ENCODE peak calls at places on chromosomes 1 and 21, in five cellular contexts. C is bronchial epithelial cell, W is AG04450, T is prostate gland, K is PC-3. S is an unnamed sample.

GRCh38 chr1:21139601-21140000 is 37.1 kb downstream of the EIF4G3 start:
- DNase-seq in C (no peak), W (no peak), T (no peak), K (no peak), S (no peak)

GRCh38 chr1:230384380-230385172 is 41.6 kb downstream of the PGBD5 start:
- DNase-seq in C (no peak), W (no peak), T (no peak), K (no peak), S (no peak)

GRCh38 chr21:26135520-26135919 is 35.0 kb downstream of the APP start:
- DNase-seq in C (no peak), W (no peak), T (no peak), K (no peak), S (no peak)

GRCh38 chr1:180092931-180093650 is 61.6 kb upstream of the QSOX1 start:
- DNase-seq in C (peak), W (no peak), T (no peak), K (no peak), S (no peak)

GRCh38 chr1:171210355-171210754 is 25.3 kb downstream of the FMO2 start:
- DNase-seq in C (no peak), W (no peak), T (peak), K (no peak), S (no peak)

GRCh38 chr1:245566952-245567351 is 412.2 kb downstream of the KIF26B start:
- DNase-seq in C (no peak), W (no peak), T (no peak), K (no peak), S (peak)

GRCh38 chr1:58618303-58618702 is 41.3 kb upstream of the TACSTD2 start:
- DNase-seq in C (peak), W (peak), T (peak), K (peak), S (peak)

GRCh38 chr1:32474954-32475353 is 10.1 kb downstream of the ZBTB8B start:
- DNase-seq in C (no peak), W (no peak), T (no peak), K (no peak), S (no peak)

GRCh38 chr1:174197547-174197946 is 38.2 kb downstream of the RABGAP1L start:
- DNase-seq in C (no peak), W (no peak), T (no peak), K (no peak), S (no peak)

GRCh38 chr1:30539856-30540243 is 183.5 kb downstream of the MATN1 start:
- DNase-seq in C (no peak), W (no peak), T (no peak), K (no peak), S (no peak)

GRCh38 chr1:161180643-161181042 is 3.3 kb upstream of the B4GALT3 start:
- DNase-seq in C (peak), W (no peak), T (no peak), K (peak), S (no peak)

GRCh38 chr1:201537966-201538617 is 835 bp upstream of the NAV1 start:
- DNase-seq in C (no peak), W (no peak), T (no peak), K (peak), S (no peak)

GRCh38 chr1:27332536-27333281 is 9.1 kb upstream of the SYTL1 start:
- DNase-seq in C (no peak), W (no peak), T (no peak), K (no peak), S (no peak)

GRCh38 chr1:10973552-10973951 is 38.9 kb upstream of the TARDBP start:
- DNase-seq in C (no peak), W (peak), T (no peak), K (no peak), S (no peak)

GRCh38 chr21:33825898-33826297 is 89.7 kb downstream of the ATP5PO start:
- DNase-seq in C (no peak), W (peak), T (no peak), K (no peak), S (no peak)

GRCh38 chr1:173960625-173961024 is 43.5 kb upstream of the SERPINC1 start:
- DNase-seq in C (no peak), W (no peak), T (no peak), K (no peak), S (no peak)

GRCh38 chr1:181018901-181019681 is 3.6 kb downstream of the STX6 start:
- DNase-seq in C (no peak), W (no peak), T (no peak), K (no peak), S (no peak)

GRCh38 chr1:2204384-2205190 is 10.0 kb upstream of the FAAP20 start:
- DNase-seq in C (peak), W (no peak), T (no peak), K (peak), S (no peak)

GRCh38 chr1:100037665-100038400 is 68.0 kb downstream of the SLC35A3 start:
- DNase-seq in C (peak), W (peak), T (peak), K (peak), S (no peak)

GRCh38 chr21:41245509-41246135 is 71.0 kb upstream of the FAM3B start:
- DNase-seq in C (no peak), W (no peak), T (no peak), K (no peak), S (no peak)

GRCh38 chr1:115112496-115113375 is 23.4 kb upstream of the TSPAN2 start:
- DNase-seq in C (no peak), W (no peak), T (peak), K (peak), S (no peak)

GRCh38 chr1:245874942-245875580 is 632.0 kb downstream of the SMYD3 start:
- DNase-seq in C (peak), W (peak), T (peak), K (no peak), S (peak)

GRCh38 chr1:162543228-162543627 is 18.3 kb upstream of the UAP1 start:
- DNase-seq in C (no peak), W (no peak), T (no peak), K (no peak), S (no peak)

GRCh38 chr1:152459596-152460528 is 45.8 kb upstream of the CRNN start:
- DNase-seq in C (peak), W (no peak), T (peak), K (peak), S (no peak)

GRCh38 chr1:214444159-214444939 is 107.1 kb downstream of the PTPN14 start:
- DNase-seq in C (no peak), W (no peak), T (no peak), K (no peak), S (no peak)

GRCh38 chr1:245956225-245956624 is 550.9 kb downstream of the SMYD3 start:
- DNase-seq in C (no peak), W (no peak), T (no peak), K (no peak), S (no peak)

GRCh38 chr1:15579683-15580047 is 5.2 kb downstream of the AGMAT start:
- DNase-seq in C (no peak), W (no peak), T (no peak), K (no peak), S (no peak)
- H3K4me3 ChIP-seq in C (no peak), W (no peak), T (no peak), K (no peak), S (no peak)

GRCh38 chr1:8525291-8526275 is 207.7 kb downstream of the SLC45A1 start:
- DNase-seq in C (peak), W (peak), T (peak), K (peak), S (peak)
- H3K4me3 ChIP-seq in C (peak), W (peak), T (peak), K (peak), S (peak)

DNA sequence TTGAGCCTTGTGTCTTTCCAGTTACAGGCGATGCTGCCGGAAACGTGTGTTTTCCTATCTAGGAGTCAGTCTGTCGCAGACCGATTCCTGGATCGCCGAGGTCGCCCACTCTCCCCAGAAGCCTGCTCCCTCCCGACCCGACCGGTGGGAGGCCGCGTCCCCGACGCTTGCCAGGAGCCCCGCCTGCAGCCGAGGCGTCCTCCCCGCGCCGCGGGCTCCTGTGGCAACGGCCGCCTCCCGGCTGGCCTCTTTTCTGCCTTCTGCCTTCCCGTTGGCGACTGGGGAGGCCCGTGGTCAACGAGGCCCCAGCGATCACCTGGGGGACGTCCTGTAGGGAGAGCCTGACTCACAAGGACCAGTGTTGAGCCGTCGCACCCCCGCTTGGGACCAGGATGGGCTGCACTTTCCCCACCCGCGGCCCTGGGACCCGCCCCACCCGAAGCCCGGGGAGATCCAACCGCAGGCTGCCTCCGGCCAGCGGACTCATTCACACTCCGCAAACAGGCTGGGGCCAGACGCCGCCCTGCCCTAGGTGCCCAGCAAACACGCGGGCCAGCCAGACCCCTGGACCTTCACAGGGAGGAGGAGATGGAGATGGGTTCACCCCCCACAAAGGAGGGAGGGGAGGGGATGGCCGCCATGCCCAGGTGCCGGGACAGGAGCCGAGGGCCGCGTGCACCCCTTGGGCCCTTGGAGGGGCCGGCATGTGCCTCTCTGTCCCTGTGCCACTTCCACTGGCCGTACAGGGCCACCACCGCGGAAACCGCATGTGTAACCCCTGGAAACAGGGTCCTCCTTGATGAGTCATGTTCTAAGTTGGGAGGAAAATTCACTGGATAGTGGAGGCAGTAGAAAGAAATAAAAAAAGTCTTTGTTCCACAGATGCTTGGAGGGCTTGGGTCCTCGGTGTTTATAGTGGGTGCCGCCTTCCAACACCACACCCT is 7.2 kb upstream of the COL6A1 start:
- DNase-seq in C (no peak), W (no peak), T (no peak), K (peak), S (no peak)
- H3K4me3 ChIP-seq in C (peak), W (peak), T (peak), K (peak), S (peak)

GRCh38 chr1:4256351-4256750 is 356.3 kb upstream of the C1orf174 start:
- DNase-seq in C (no peak), W (no peak), T (no peak), K (no peak), S (no peak)
- H3K4me3 ChIP-seq in C (no peak), W (no peak), T (no peak), K (no peak), S (no peak)

S was measured in BJ.